ENCODE peak calls at places on chromosomes 12 and 14, in five cellular contexts. C, K, W, T and X are unnamed samples.

GRCh38 chr14:66752109-66752508 is 244.2 kb downstream of the GPHN start:
- DNase-seq in C (no peak), K (no peak), W (no peak), T (no peak), X (no peak)

GRCh38 chr12:13211191-13211858 is 14.8 kb downstream of the EMP1 start:
- DNase-seq in C (no peak), K (no peak), W (no peak), T (no peak), X (no peak)

GRCh38 chr12:50734409-50735263 is 29.3 kb upstream of the ATF1 start:
- DNase-seq in C (no peak), K (peak; percentile 58), W (peak; percentile 6), T (peak; percentile 37), X (no peak)

GRCh38 chr12:54658306-54659264 is 10.4 kb upstream of the DCD start:
- DNase-seq in C (no peak), K (peak; percentile 74), W (peak; percentile 29), T (peak; percentile 55), X (no peak)

GRCh38 chr14:33675415-33676130 is 275.3 kb downstream of the EGLN3 start:
- DNase-seq in C (no peak), K (no peak), W (no peak), T (no peak), X (no peak)

GRCh38 chr12:42868291-42868690 is 278.7 kb upstream of the PRICKLE1 start:
- DNase-seq in C (no peak), K (no peak), W (no peak), T (no peak), X (no peak)

GRCh38 chr12:32533971-32534590 is 134.7 kb downstream of the FGD4 start:
- DNase-seq in C (no peak), K (peak; percentile 57), W (peak; percentile 96), T (peak; percentile 79), X (peak; percentile 50)

GRCh38 chr14:68612049-68612448 is 180.8 kb downstream of the ZFP36L1 start:
- DNase-seq in C (no peak), K (no peak), W (peak; percentile 33), T (no peak), X (no peak)

GRCh38 chr14:45156067-45156466 is 20.3 kb downstream of the FANCM start:
- DNase-seq in C (no peak), K (no peak), W (no peak), T (no peak), X (no peak)

GRCh38 chr14:88146881-88147649 is 142.1 kb downstream of the GPR65 start:
- DNase-seq in C (no peak), K (no peak), W (no peak), T (no peak), X (no peak)

GRCh38 chr14:103628684-103629502 is at the start of gene KLC1:
- DNase-seq in C (peak; percentile 75), K (peak; percentile 85), W (peak; percentile 75), T (peak; percentile 84), X (peak; percentile 90)

GRCh38 chr12:75766263-75767160 is 255.1 kb upstream of the KRR1 start:
- DNase-seq in C (no peak), K (peak; percentile 16), W (no peak), T (no peak), X (no peak)

GRCh38 chr12:91982946-91983345 is 162.7 kb downstream of the BTG1 start:
- DNase-seq in C (no peak), K (no peak), W (no peak), T (no peak), X (no peak)

GRCh38 chr12:71694099-71694820 is 8.4 kb downstream of the TMEM19 start:
- DNase-seq in C (no peak), K (no peak), W (peak; percentile 94), T (no peak), X (no peak)

GRCh38 chr14:61388976-61389576 is 67.7 kb downstream of the PRKCH start:
- DNase-seq in C (no peak), K (no peak), W (no peak), T (no peak), X (no peak)

GRCh38 chr12:14567311-14568195 is at the start of gene PLBD1:
- DNase-seq in C (no peak), K (no peak), W (peak; percentile 58), T (peak; percentile 27), X (peak; percentile 74)

GRCh38 chr12:104604070-104604994 is 147.6 kb downstream of the CHST11 start:
- DNase-seq in C (peak; percentile 19), K (no peak), W (peak; percentile 44), T (peak; percentile 95), X (peak; percentile 66)

GRCh38 chr14:45201908-45202307 is 51.1 kb downstream of the MIS18BP1 start:
- DNase-seq in C (no peak), K (peak; percentile 20), W (peak; percentile 5), T (peak; percentile 6), X (no peak)

GRCh38 chr12:2057041-2057792 is 4.4 kb downstream of the CACNA1C start:
- DNase-seq in C (no peak), K (peak; percentile 84), W (peak; percentile 41), T (peak; percentile 34), X (no peak)